ENCODE peak calls at places on chromosomes 6 and 20, in eight cellular contexts. C, Z, S, B, F, L, V and E are unnamed samples.
A peak's percentile ranks its signal among the peaks of the same experiment; 100 is the strongest.

GRCh38 chr6:11851405-11851804 is 72.8 kb upstream of the ADTRP start:
- DNase-seq in C (no peak), Z (no peak), S (peak; percentile 68), B (peak; percentile 52), F (no peak), L (no peak), V (no peak), E (no peak)

GRCh38 chr20:63706027-63706695 is 1.6 kb downstream of the ARFRP1 start:
- DNase-seq in C (no peak), Z (no peak), S (no peak), B (no peak), F (no peak), L (no peak), V (no peak), E (peak; percentile 9)

GRCh38 chr6:145789443-145789842 is 25.2 kb downstream of the FBXO30 start:
- DNase-seq in C (no peak), Z (no peak), S (no peak), B (no peak), F (no peak), L (peak; percentile 88), V (no peak), E (no peak)

GRCh38 chr6:107717781-107718180 is 106.3 kb downstream of the SCML4 start:
- DNase-seq in C (no peak), Z (no peak), S (no peak), B (no peak), F (no peak), L (no peak), V (no peak), E (no peak)

GRCh38 chr20:24321939-24322338 is 147.5 kb upstream of the SYNDIG1 start:
- DNase-seq in C (no peak), Z (no peak), S (no peak), B (no peak), F (no peak), L (no peak), V (no peak), E (no peak)

GRCh38 chr6:46221221-46221793 is 50.5 kb upstream of the ENPP5 start:
- DNase-seq in C (no peak), Z (peak; percentile 3), S (peak; percentile 36), B (peak; percentile 11), F (no peak), L (peak; percentile 65), V (no peak), E (no peak)

GRCh38 chr6:80077067-80077466 is 29.4 kb upstream of the BCKDHB start:
- DNase-seq in C (no peak), Z (no peak), S (no peak), B (no peak), F (no peak), L (no peak), V (no peak), E (no peak)

GRCh38 chr6:134678436-134678889 is 271.4 kb downstream of the ALDH8A1 start:
- DNase-seq in C (no peak), Z (no peak), S (no peak), B (peak; percentile 69), F (no peak), L (peak; percentile 84), V (no peak), E (no peak)

GRCh38 chr6:89489078-89489477 is 56.1 kb downstream of the ANKRD6 start:
- DNase-seq in C (no peak), Z (no peak), S (no peak), B (no peak), F (no peak), L (no peak), V (no peak), E (no peak)

GRCh38 chr6:148935705-148936306 is 189.0 kb downstream of the UST start:
- DNase-seq in C (no peak), Z (no peak), S (peak; percentile 87), B (peak; percentile 68), F (no peak), L (peak; percentile 41), V (no peak), E (no peak)

GRCh38 chr6:39882567-39882953 is 51.7 kb downstream of the MOCS1 start:
- DNase-seq in C (no peak), Z (peak; percentile 84), S (no peak), B (peak; percentile 98), F (no peak), L (peak; percentile 97), V (no peak), E (no peak)

GRCh38 chr6:36197739-36198221 is 1.2 kb downstream of the BRPF3 start:
- DNase-seq in C (no peak), Z (no peak), S (no peak), B (no peak), F (no peak), L (no peak), V (no peak), E (no peak)

GRCh38 chr6:159315562-159315961 is 146.4 kb downstream of the FNDC1 start:
- DNase-seq in C (no peak), Z (no peak), S (no peak), B (no peak), F (no peak), L (no peak), V (no peak), E (no peak)

GRCh38 chr6:43223175-43223574 is 6.1 kb downstream of the DNPH1 start:
- DNase-seq in C (no peak), Z (no peak), S (no peak), B (no peak), F (no peak), L (no peak), V (no peak), E (no peak)

GRCh38 chr20:41340327-41341055 is at the start of gene LPIN3:
- DNase-seq in C (peak; percentile 41), Z (peak; percentile 74), S (peak; percentile 96), B (peak; percentile 31), F (peak; percentile 52), L (peak; percentile 91), V (no peak), E (peak; percentile 85)

GRCh38 chr20:56872620-56873458 is 243.7 kb downstream of the TFAP2C start:
- DNase-seq in C (no peak), Z (no peak), S (peak; percentile 52), B (no peak), F (no peak), L (no peak), V (no peak), E (no peak)
- TF ChIP-seq CTCF in C (no peak), Z (no peak), S (no peak), B (no peak), F (no peak), L (no peak), V (no peak), E (no peak)

DNA sequence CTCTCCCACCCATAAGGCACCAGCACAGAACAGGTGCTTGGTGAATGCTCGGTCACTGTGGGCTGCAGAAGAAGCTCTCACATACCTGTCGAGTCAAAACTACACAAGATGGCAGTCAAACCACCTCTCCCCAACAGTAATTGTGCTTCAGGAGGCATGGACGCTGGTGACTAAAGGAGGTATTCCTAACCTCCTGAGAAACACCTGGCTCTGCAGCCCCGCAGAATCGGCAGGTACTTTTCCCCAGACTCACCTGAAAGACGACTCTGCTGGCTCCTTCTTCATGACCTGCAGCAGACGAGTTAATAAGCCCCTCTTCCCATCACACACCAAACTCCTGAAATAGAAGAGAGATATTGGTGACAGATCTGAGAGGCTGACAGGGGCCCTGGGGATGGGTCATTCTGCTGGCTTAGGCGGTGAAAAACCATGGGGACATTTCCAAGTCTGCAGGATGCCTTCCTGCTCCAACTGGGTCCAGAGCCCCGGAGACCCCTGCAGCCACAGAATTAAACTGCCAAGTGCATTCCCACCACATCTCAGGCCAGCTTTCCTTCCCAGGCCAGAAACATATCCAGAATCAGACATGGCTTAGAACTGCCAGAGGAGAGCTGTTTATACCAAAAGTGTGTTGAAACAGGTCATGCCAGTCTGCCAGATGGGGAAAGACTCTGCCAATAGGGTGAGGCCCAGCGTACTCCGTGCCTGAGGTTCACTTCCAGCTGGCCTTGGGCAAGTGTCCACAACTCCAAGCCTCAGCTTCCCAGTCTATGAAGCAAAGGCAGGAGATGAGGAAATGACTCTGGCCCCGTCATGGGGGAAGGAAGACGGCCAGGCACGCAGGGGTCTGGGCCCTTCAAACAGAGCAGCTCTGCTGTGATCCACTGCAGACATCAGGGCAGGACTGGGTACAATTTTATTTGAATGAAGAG is 53.0 kb downstream of the MYH7B start:
- DNase-seq in C (no peak), Z (peak; percentile 81), S (no peak), B (no peak), F (no peak), L (peak; percentile 34), V (no peak), E (no peak)
- TF ChIP-seq CTCF in C (no peak), Z (no peak), S (no peak), B (no peak), F (no peak), L (no peak), V (no peak), E (no peak)

GRCh38 chr20:33576432-33576883 is 85.7 kb upstream of the C20orf144 start:
- DNase-seq in C (no peak), Z (no peak), S (peak; percentile 18), B (no peak), F (no peak), L (peak; percentile 20), V (no peak), E (no peak)
- TF ChIP-seq CTCF in C (no peak), Z (no peak), S (peak; percentile 39), B (peak; percentile 23), F (no peak), L (peak; percentile 17), V (no peak), E (no peak)

GRCh38 chr6:15256538-15257222 is 10.8 kb downstream of the JARID2 start:
- DNase-seq in C (no peak), Z (no peak), S (no peak), B (no peak), F (no peak), L (no peak), V (no peak), E (no peak)

GRCh38 chr6:15252205-15252604 is 6.3 kb downstream of the JARID2 start:
- DNase-seq in C (no peak), Z (no peak), S (no peak), B (no peak), F (no peak), L (no peak), V (no peak), E (no peak)

GRCh38 chr6:15255481-15256414 is 9.9 kb downstream of the JARID2 start:
- DNase-seq in C (no peak), Z (no peak), S (peak; percentile 78), B (no peak), F (no peak), L (no peak), V (no peak), E (no peak)

GRCh38 chr6:15253107-15254073 is 7.5 kb downstream of the JARID2 start:
- DNase-seq in C (no peak), Z (no peak), S (no peak), B (no peak), F (no peak), L (no peak), V (no peak), E (no peak)

DNA sequence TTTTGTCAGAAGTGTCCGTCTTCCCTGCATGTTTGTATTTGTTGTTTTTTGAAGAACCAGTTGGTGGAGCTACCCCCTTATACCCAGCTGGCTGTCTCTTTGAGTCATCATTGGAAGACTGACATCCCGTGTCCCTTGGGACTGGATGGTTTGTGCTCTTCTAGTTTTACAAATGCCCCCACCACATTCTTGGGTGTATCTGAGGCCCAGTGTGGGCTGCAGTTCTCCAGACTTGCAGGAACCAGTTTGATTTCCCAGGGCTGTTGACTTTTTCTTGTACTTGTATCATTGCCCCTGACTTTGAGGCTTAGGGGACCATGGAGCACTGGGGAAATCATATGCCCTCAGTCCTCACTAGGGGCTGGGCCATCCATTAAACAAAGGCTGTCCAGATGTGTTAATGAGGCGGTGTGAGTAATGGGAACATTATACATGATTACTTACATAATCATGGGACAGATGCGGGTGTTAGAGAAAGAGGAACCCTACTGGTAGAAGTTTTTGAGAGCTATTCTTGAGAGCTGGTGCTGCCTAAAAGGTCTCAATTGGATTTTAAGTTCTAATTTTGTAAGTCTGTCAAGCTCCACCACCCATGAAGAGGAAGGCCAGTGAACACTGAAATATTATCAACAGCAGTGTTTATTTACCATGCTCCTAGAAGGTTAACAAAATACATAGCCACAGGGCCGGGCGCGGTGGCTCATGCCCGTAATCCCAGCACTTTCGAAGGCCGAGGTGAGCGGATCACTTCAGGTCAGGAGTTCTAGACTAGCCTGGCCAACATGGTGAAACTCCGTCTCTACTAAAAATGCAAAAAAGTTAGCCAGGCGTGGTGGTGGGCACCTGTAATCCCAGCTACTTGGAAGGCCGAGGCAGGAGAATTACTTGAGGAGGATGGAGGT is 8.5 kb downstream of the JARID2 start:
- DNase-seq in C (no peak), Z (no peak), S (peak; percentile 50), B (peak; percentile 60), F (no peak), L (peak; percentile 33), V (no peak), E (no peak)
- TF ChIP-seq CTCF in C (no peak), Z (no peak), S (peak; percentile 27), B (peak; percentile 39), F (no peak), L (no peak), V (no peak), E (no peak)